ENCODE peak calls at places on chromosomes 13 and 19, in four cellular contexts. B is HFF-Myc, D is neural crest cell, Z is tibial artery. O is an unnamed sample.

GRCh38 chr13:25455146-25455545 is 83.4 kb downstream of the ATP8A2 start:
- DNase-seq in Z (no peak), B (no peak), D (no peak), O (peak; percentile 91)

GRCh38 chr19:328025-328505 is 16.5 kb downstream of the MIER2 start:
- DNase-seq in D (no peak), B (no peak), Z (no peak), O (no peak)

GRCh38 chr13:47611664-47612288 is 389.3 kb downstream of the SUCLA2 start:
- DNase-seq in B (no peak), D (no peak), Z (no peak), O (peak; percentile 2)

GRCh38 chr19:1019616-1019961 is 1.3 kb downstream of the TMEM259 start:
- DNase-seq in Z (no peak), B (no peak), D (no peak), O (no peak)

GRCh38 chr13:44932171-44932849 is 57.0 kb downstream of the NUFIP1 start:
- DNase-seq in Z (no peak), D (no peak), B (no peak), O (no peak)

GRCh38 chr19:15173746-15174404 is 26.9 kb downstream of the NOTCH3 start:
- DNase-seq in D (no peak), B (no peak), Z (no peak), O (no peak)

GRCh38 chr19:5691205-5691929 is 1.3 kb downstream of the RPL36 start:
- DNase-seq in Z (peak; percentile 45), D (no peak), B (no peak), O (peak; percentile 55)

GRCh38 chr13:24630851-24631341 is 49.3 kb upstream of the ATP12A start:
- DNase-seq in D (no peak), B (no peak), Z (no peak), O (peak; percentile 93)

GRCh38 chr13:107099661-107100060 is 531.7 kb upstream of the ARGLU1 start:
- DNase-seq in Z (no peak), B (no peak), D (no peak), O (peak; percentile 0)

GRCh38 chr13:80224468-80224867 is 116.5 kb downstream of the SPRY2 start:
- DNase-seq in B (no peak), D (no peak), Z (no peak), O (peak; percentile 79)

GRCh38 chr13:53138369-53139036 is 109.9 kb downstream of the OLFM4 start:
- DNase-seq in D (no peak), B (no peak), Z (peak; percentile 61), O (no peak)

GRCh38 chr19:574658-575526 is 2.5 kb downstream of the BSG start:
- DNase-seq in B (no peak), Z (no peak), D (no peak), O (peak; percentile 58)

GRCh38 chr19:46913852-46914430 is 53.1 kb downstream of the ARHGAP35 start:
- DNase-seq in B (no peak), D (no peak), Z (no peak), O (no peak)

GRCh38 chr19:49814010-49814409 is 918 bp upstream of the FUZ start:
- DNase-seq in D (no peak), Z (no peak), B (no peak), O (no peak)

GRCh38 chr19:8629184-8629583 is 1.2 kb upstream of the NFILZ start:
- DNase-seq in D (no peak), B (no peak), Z (no peak), O (no peak)

GRCh38 chr13:101267656-101268055 is 148.7 kb downstream of the NALCN start:
- DNase-seq in B (no peak), Z (no peak), D (no peak), O (peak; percentile 48)

GRCh38 chr19:23699521-23699860 is 12.5 kb upstream of the ZNF675 start:
- DNase-seq in D (no peak), Z (no peak), B (no peak), O (peak; percentile 52)

GRCh38 chr19:46660601-46661019 is 372 bp downstream of the DACT3 start:
- DNase-seq in B (no peak), Z (no peak), D (no peak), O (no peak)

GRCh38 chr13:109297628-109298027 is 488.8 kb downstream of the IRS2 start:
- DNase-seq in B (peak; percentile 52), D (no peak), Z (no peak), O (peak; percentile 69)

GRCh38 chr13:96491103-96491502 is 401.2 kb downstream of the HS6ST3 start:
- DNase-seq in D (no peak), Z (no peak), B (no peak), O (no peak)

GRCh38 chr13:44063881-44064280 is 184.2 kb downstream of the LACC1 start:
- DNase-seq in Z (no peak), B (no peak), D (no peak), O (peak; percentile 18)

GRCh38 chr13:41917641-41918040 is 43.3 kb downstream of the VWA8 start:
- DNase-seq in Z (no peak), D (no peak), B (no peak), O (peak; percentile 45)

GRCh38 chr19:42250666-42251531 is 4.0 kb downstream of the ERF start:
- DNase-seq in B (no peak), D (no peak), Z (no peak), O (peak; percentile 39)

GRCh38 chr19:28334419-28334818 is 878.5 kb downstream of the UQCRFS1 start:
- DNase-seq in Z (no peak), B (no peak), D (no peak), O (no peak)

GRCh38 chr13:105972306-105972721 is 563.1 kb downstream of the EFNB2 start:
- DNase-seq in B (no peak), D (no peak), Z (no peak), O (no peak)

GRCh38 chr13:70523622-70524021 is 415.4 kb upstream of the KLHL1 start:
- DNase-seq in Z (no peak), B (no peak), D (no peak), O (peak; percentile 8)

DNA sequence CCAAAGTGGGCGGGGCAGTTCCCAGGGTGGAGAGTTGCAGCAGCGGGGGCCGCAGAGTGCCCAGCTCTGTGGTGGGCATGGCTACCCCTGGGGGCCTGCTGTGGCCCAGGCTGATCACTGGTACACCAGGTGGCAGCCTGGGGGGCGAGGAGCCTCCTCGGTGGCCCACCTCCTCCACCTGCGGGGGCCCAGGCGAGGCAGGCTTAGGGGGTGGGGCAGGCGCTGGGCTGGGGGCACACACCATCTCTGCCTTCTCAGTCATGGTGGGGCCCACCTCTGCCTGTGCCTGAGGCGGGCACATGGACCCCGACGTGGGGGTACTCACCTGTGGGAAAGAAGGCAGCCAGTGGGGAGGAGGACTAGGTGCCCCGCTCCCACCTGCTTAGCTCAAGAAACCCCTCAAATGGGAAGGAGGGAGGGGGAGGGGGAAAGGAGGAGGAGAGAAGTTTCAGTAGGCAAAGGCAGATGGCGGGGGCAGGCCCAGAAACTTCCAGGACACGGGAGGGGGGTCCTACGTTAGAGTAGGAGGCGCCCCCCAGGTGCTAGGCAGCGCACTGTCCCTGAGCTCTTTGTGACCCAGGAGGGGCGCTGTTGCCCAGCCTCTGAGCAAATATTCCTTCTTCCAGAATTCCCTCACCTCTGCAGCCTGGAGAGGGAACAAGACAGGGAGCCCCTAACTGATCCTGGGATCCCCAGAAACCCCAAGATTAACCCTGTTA is 1.6 kb downstream of the LYL1 start:
- DNase-seq in Z (no peak), B (no peak), D (no peak), O (no peak)
- TF ChIP-seq CTCF in Z (no peak), B (no peak), D (peak; percentile 19), O (peak; percentile 15)

GRCh38 chr19:13151605-13152355 is 1.6 kb downstream of the IER2 start:
- DNase-seq in Z (peak; percentile 96), D (peak; percentile 87), B (no peak), O (peak; percentile 97)
- TF ChIP-seq CTCF in Z (peak; percentile 26), D (peak; percentile 36), B (no peak), O (peak; percentile 22)

DNA sequence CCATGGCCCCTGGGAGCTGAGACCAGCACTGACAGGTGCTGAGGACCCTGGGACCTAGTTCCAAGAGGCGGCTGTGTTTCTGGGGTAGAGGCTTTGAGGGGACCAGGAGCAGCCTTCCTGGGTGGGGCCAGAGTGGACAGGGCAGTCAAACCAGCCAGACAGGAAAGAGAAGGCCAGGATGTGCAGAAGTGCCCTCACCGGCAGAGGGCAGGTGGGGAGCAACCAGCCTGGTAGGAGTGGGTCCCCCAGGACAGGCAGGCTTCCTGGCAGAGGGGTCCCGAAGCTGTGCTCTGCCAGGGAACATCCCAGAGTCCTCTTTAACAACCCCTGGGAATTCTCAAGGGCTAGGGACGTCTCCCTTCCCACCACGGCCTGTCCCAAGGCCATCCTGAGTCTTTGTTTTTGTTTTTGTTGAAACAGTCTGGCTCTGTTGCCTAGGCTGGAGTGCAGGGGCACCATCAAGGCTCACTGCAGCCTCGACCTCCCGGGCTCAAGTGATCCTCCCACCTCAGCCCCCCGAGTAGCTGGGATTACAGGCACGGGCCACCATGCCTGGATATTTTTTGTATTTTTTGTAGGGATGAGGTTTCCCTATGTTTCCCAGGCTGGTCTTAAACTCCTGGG is 3.0 kb upstream of the HIPK4 start:
- DNase-seq in Z (no peak), D (no peak), B (no peak), O (peak; percentile 72)
- TF ChIP-seq CTCF in Z (no peak), D (no peak), B (peak; percentile 33), O (peak; percentile 68)

GRCh38 chr13:39815345-39816111 is 160.1 kb downstream of the COG6 start:
- DNase-seq in Z (no peak), B (no peak), D (no peak), O (peak; percentile 7)
- TF ChIP-seq CTCF in Z (no peak), B (no peak), D (no peak), O (no peak)

GRCh38 chr13:35333157-35333556 is 143.3 kb downstream of the MAB21L1 start:
- DNase-seq in D (no peak), B (no peak), Z (no peak), O (no peak)

GRCh38 chr13:35332134-35332533 is 144.4 kb downstream of the MAB21L1 start:
- DNase-seq in D (no peak), B (no peak), Z (no peak), O (no peak)
- TF ChIP-seq CTCF in D (no peak), B (no peak), Z (no peak), O (no peak)